ENCODE peak calls at places on chromosome 19, in six cellular contexts. P is A172; E is CD8-positive, alpha-beta memory T cell; F is activated T-cell treated with anti-CD3 and anti-CD28 coated beads for 1 hour; R is AG09319; X is stimulated activated CD4-positive, alpha-beta T cell treated with anti-CD3 and anti-CD28 coated beads, Interleukin-15, amount 100 ng/mL, for 1 hour. N is an unnamed sample.

GRCh38 chr19:34804115-34804514 is 31.1 kb upstream of the ZNF599 start:
- DNase-seq in P (no peak), E (no peak), F (no peak), R (no peak), X (no peak), N (no peak)

GRCh38 chr19:7179917-7180306 is 110.4 kb downstream of the ZNF557 start:
- DNase-seq in P (no peak), E (no peak), F (no peak), R (no peak), X (no peak), N (no peak)

GRCh38 chr19:5002143-5002542 is 33.2 kb downstream of the KDM4B start:
- DNase-seq in P (peak; percentile 74), E (no peak), F (no peak), R (no peak), X (no peak), N (peak; percentile 75)

GRCh38 chr19:58097783-58098681 is at the start of gene ZSCAN18:
- DNase-seq in P (peak; percentile 16), E (peak; percentile 93), F (peak; percentile 93), R (peak; percentile 94), X (peak; percentile 95), N (no peak)

GRCh38 chr19:50649433-50650391 is at the start of gene C19orf81:
- DNase-seq in P (peak; percentile 52), E (no peak), F (no peak), R (no peak), X (no peak), N (peak; percentile 11)

GRCh38 chr19:33616346-33616745 is 5.4 kb upstream of the CHST8 start:
- DNase-seq in P (no peak), E (no peak), F (no peak), R (no peak), X (no peak), N (no peak)

GRCh38 chr19:46748325-46749109 is 2.3 kb upstream of the STRN4 start:
- DNase-seq in P (no peak), E (peak; percentile 64), F (peak; percentile 74), R (no peak), X (peak; percentile 46), N (peak; percentile 74)

GRCh38 chr19:11420429-11420893 is 1.3 kb upstream of the RGL3 start:
- DNase-seq in P (no peak), E (no peak), F (no peak), R (no peak), X (no peak), N (no peak)

GRCh38 chr19:30244533-30244932 is 127.7 kb upstream of the ZNF536 start:
- DNase-seq in P (no peak), E (no peak), F (no peak), R (no peak), X (no peak), N (no peak)

N was measured in MCF 10A.